ENCODE peak calls at places on chromosomes 7 and 10, in six cellular contexts. O is neural progenitor cell, P is prostate gland, S is spleen, F is lung, Z is thoracic aorta. U is an unnamed sample.

GRCh38 chr7:37357277-37357996 is 91.2 kb downstream of the ELMO1 start:
- DNase-seq in F (no peak), P (no peak), S (no peak), O (no peak), Z (no peak), U (no peak)

GRCh38 chr10:5551531-5552375 is 27.0 kb downstream of the CALML3 start:
- DNase-seq in F (no peak), Z (no peak), S (peak; percentile 43), O (no peak), P (no peak), U (peak; percentile 95)

GRCh38 chr7:2637505-2638223 is 5.9 kb downstream of the TTYH3 start:
- DNase-seq in P (no peak), O (no peak), S (peak; percentile 94), Z (no peak), F (peak; percentile 50), U (no peak)

GRCh38 chr10:120457431-120458172 is 575 bp downstream of the PLPP4 start:
- DNase-seq in O (peak; percentile 32), F (peak; percentile 25), P (no peak), Z (no peak), S (no peak), U (no peak)

GRCh38 chr7:70092314-70093303 is 494.3 kb downstream of the AUTS2 start:
- DNase-seq in O (no peak), P (no peak), S (no peak), F (no peak), Z (no peak), U (no peak)

GRCh38 chr7:108838143-108838542 is 268.5 kb downstream of the DNAJB9 start:
- DNase-seq in Z (no peak), F (no peak), O (no peak), S (no peak), P (no peak), U (no peak)

GRCh38 chr7:16063691-16064090 is 357.6 kb downstream of the CRPPA start:
- DNase-seq in Z (no peak), O (no peak), S (no peak), F (no peak), P (no peak), U (no peak)

GRCh38 chr7:95693551-95694333 is 78.6 kb upstream of the DYNC1I1 start:
- DNase-seq in O (no peak), S (no peak), F (no peak), P (no peak), Z (no peak), U (peak; percentile 55)

GRCh38 chr10:61749271-61749670 is 86.5 kb downstream of the CABCOCO1 start:
- DNase-seq in F (no peak), S (no peak), P (no peak), Z (no peak), O (no peak), U (no peak)

GRCh38 chr10:91607661-91608442 is 25.0 kb downstream of the PPP1R3C start:
- DNase-seq in Z (no peak), O (peak; percentile 16), F (no peak), P (no peak), S (no peak), U (no peak)

GRCh38 chr10:87740232-87740631 is 77.8 kb downstream of the ATAD1 start:
- DNase-seq in P (no peak), O (no peak), Z (no peak), F (no peak), S (no peak), U (peak; percentile 97)

GRCh38 chr7:149074116-149074885 is 16.2 kb downstream of the ZNF786 start:
- DNase-seq in F (no peak), S (no peak), Z (no peak), P (no peak), O (no peak), U (peak; percentile 90)

GRCh38 chr7:149070372-149071140 is 20.0 kb downstream of the ZNF786 start:
- DNase-seq in O (no peak), S (peak; percentile 56), P (no peak), Z (no peak), F (no peak), U (no peak)

GRCh38 chr7:149072438-149072775 is 18.1 kb downstream of the ZNF786 start:
- DNase-seq in S (no peak), O (no peak), F (no peak), Z (no peak), P (no peak), U (no peak)

GRCh38 chr7:149071182-149071635 is 19.3 kb downstream of the ZNF786 start:
- DNase-seq in Z (no peak), F (no peak), O (no peak), S (no peak), P (no peak), U (no peak)

GRCh38 chr7:149071641-149072437 is 18.7 kb downstream of the ZNF786 start:
- DNase-seq in O (peak; percentile 78), Z (no peak), F (peak; percentile 31), P (no peak), S (peak; percentile 86), U (no peak)
- TF ChIP-seq CTCF in O (peak; percentile 61), Z (no peak), F (no peak), P (no peak), S (no peak), U (no peak)

GRCh38 chr10:6642881-6643280 is 62.8 kb upstream of the PRKCQ start:
- DNase-seq in S (no peak), F (no peak), P (no peak), O (no peak), Z (no peak), U (no peak)

GRCh38 chr10:6649107-6649720 is 69.1 kb upstream of the PRKCQ start:
- DNase-seq in O (no peak), S (no peak), P (no peak), F (no peak), Z (no peak), U (peak; percentile 37)

GRCh38 chr10:6640433-6641040 is 60.5 kb upstream of the PRKCQ start:
- DNase-seq in P (no peak), O (no peak), S (no peak), F (no peak), Z (no peak), U (no peak)

GRCh38 chr10:6647811-6648526 is 67.9 kb upstream of the PRKCQ start:
- DNase-seq in Z (no peak), S (peak; percentile 72), P (no peak), O (peak; percentile 82), F (peak; percentile 44), U (peak; percentile 52)

GRCh38 chr10:6643962-6644361 is 63.9 kb upstream of the PRKCQ start:
- DNase-seq in F (no peak), Z (no peak), S (no peak), O (no peak), P (no peak), U (peak; percentile 40)
- H3K4me3 ChIP-seq in F (no peak overlapping the region), Z (no peak overlapping the region), S (no peak overlapping the region), O (no peak overlapping the region), P (no peak overlapping the region), U (no peak overlapping the region)

GRCh38 chr7:44508328-44508990 is 18.0 kb upstream of the NUDCD3 start:
- DNase-seq in Z (no peak), F (no peak), S (no peak), O (no peak), P (no peak), U (no peak)

GRCh38 chr7:44505595-44505994 is 15.1 kb upstream of the NUDCD3 start:
- DNase-seq in Z (no peak), S (no peak), P (no peak), O (no peak), F (no peak), U (no peak)
- H3K27me3 ChIP-seq in Z (no peaks in the 10 kb centered on the region), S (no peaks in the 10 kb centered on the region), P (no peaks in the 10 kb centered on the region), O (peaks cover 33% of the 10 kb centered on the region), F (no peaks in the 10 kb centered on the region), U (no peaks in the 10 kb centered on the region)

DNA sequence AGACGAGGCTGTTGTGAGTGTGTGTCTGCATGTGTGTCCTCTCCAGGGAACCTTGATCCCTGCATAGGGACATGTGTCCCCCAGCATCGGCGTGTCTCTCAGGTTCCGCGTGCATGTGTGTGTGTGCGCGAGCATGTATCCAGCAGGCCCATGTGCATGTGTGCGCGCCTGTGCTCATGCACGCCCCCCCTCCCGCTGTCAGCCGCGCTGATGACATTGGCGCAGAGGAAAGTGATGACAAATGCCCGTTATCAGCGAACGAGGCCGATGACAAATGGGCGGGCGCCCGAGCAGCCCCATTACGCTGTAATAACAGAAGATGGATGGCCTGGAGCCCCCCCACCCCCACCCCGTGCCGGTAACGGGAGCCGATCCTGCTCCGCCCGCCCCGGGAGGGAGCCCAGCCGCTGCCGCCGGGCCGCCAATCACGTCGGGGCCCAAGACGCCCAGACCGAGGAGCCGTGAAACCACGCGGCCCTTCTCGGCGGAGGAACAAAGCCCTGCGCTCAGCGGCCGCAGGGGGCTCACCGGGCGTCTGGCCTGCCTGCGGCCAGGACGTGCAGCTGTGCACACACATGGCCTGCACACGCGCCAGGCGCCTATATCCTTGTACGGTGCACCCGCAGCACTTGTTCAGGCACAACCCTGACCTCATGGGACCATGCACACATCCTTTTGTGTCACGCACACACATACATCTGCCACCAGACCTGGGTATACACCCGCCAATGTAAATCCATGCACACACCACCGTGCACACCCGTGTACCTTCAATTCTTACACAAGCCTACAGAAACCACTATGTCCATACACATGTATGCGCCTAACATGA is 21.5 kb downstream of the POLL start:
- DNase-seq in F (no peak), S (no peak), Z (no peak), O (peak; percentile 78), P (no peak), U (no peak)
- TF ChIP-seq CTCF in F (no peak), S (no peak), Z (no peak), O (no peak), P (no peak), U (no peak)

GRCh38 chr10:113523071-113523470 is 29.8 kb upstream of the HABP2 start:
- DNase-seq in P (no peak), O (no peak), F (no peak), Z (no peak), S (no peak), U (no peak)
- H3K4me3 ChIP-seq in P (no peak overlapping the region), O (no peak overlapping the region), F (no peak overlapping the region), Z (no peak overlapping the region), S (no peak overlapping the region), U (no peak overlapping the region)

DNA sequence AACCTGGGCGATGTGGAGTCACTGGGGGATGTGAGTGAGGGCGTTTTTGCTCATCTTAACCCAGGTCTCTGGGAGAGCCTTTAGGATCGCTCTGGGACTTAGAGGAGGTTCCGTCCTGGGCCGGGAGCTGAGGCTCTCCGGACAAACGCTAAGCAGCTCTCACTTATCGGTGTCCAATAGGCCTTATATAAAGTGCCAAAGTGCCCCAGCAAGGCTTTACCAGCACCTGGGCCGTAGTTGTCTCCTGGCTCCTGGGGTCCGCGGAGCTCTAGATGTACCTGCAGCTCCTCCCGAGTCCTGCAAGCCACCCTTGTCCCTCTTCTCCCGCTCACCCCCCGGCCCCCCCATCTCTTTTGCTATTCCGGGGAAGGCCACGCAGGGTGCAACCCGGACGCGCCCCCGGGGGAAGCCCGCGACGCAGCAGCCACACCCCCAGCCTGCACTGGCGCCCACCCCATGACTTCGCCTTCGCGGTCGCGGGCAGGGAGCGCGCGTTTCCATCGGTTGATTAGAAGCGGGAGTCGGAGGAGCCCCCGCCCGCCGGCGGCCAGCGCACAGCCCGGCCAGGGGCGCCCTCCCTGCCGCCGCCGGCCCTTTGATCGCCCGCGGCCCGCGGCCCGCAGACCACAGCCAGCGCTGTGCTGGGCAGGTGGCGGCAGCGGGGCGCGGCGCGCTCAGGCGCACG is 160.3 kb upstream of the MKI67 start:
- DNase-seq in F (no peak), S (no peak), Z (no peak), P (no peak), O (peak; percentile 84), U (no peak)
- H3K27me3 ChIP-seq in F (peaks cover 8% of the 10 kb centered on the region), S (peaks cover 12% of the 10 kb centered on the region), Z (no peaks in the 10 kb centered on the region), P (peaks cover 21% of the 10 kb centered on the region), O (peaks cover 66% of the 10 kb centered on the region), U (no peaks in the 10 kb centered on the region)